ENCODE peak calls at places on chromosomes 6 and 20, in seven cellular contexts. U is fibroblast of pulmonary artery, K is GM12864, L is neural crest cell, Z is HFF-Myc, I is pancreas, W is foreskin keratinocyte. P is an unnamed sample.

GRCh38 chr6:15792842-15793241 is 130.0 kb upstream of the DTNBP1 start:
- DNase-seq in U (no peak), K (no peak), L (no peak), Z (no peak), I (no peak), W (no peak), P (no peak)

GRCh38 chr6:41374618-41375590 is 39.5 kb downstream of the NCR2 start:
- DNase-seq in U (no peak), K (no peak), L (no peak), Z (no peak), I (no peak), W (no peak), P (no peak)

GRCh38 chr6:71294121-71294523 is 5.5 kb downstream of the OGFRL1 start:
- DNase-seq in U (peak; percentile 80), K (no peak), L (no peak), Z (peak; percentile 49), I (no peak), W (no peak), P (peak; percentile 21)

GRCh38 chr6:37696220-37696840 is 1.4 kb downstream of the MDGA1 start:
- DNase-seq in U (peak; percentile 40), K (no peak), L (peak; percentile 18), Z (no peak), I (peak; percentile 36), W (peak; percentile 41), P (no peak)

GRCh38 chr6:122669868-122670267 is 59.7 kb downstream of the PKIB start:
- DNase-seq in U (no peak), K (no peak), L (no peak), Z (no peak), I (no peak), W (peak; percentile 25), P (no peak)

GRCh38 chr6:128738112-128738511 is 144.8 kb upstream of the LAMA2 start:
- DNase-seq in U (no peak), K (no peak), L (no peak), Z (no peak), I (no peak), W (peak; percentile 44), P (no peak)

GRCh38 chr6:17584241-17584803 is 15.8 kb upstream of the FAM8A1 start:
- DNase-seq in U (peak; percentile 89), K (no peak), L (peak; percentile 23), Z (peak; percentile 66), I (no peak), W (peak; percentile 66), P (peak; percentile 77)

GRCh38 chr6:52598123-52598823 is 21.4 kb upstream of the TRAM2 start:
- DNase-seq in U (peak; percentile 83), K (no peak), L (peak; percentile 76), Z (no peak), I (peak; percentile 40), W (peak; percentile 44), P (peak; percentile 52)

GRCh38 chr6:135686784-135687301 is 164.7 kb upstream of the PDE7B start:
- DNase-seq in U (peak; percentile 69), K (no peak), L (no peak), Z (no peak), I (no peak), W (peak; percentile 90), P (no peak)

GRCh38 chr6:33014841-33015634 is 5.6 kb upstream of the HLA-DOA start:
- DNase-seq in U (peak; percentile 92), K (peak; percentile 76), L (peak; percentile 51), Z (peak; percentile 76), I (no peak), W (peak; percentile 48), P (peak; percentile 72)
- TF ChIP-seq CTCF in U (peak; percentile 68), K (peak; percentile 60), L (peak; percentile 82), Z (peak; percentile 38), I (peak; percentile 75), W (peak; percentile 75), P (peak; percentile 62)

GRCh38 chr20:62549499-62550086 is 73.8 kb upstream of the GATA5 start:
- DNase-seq in U (no peak), K (no peak), L (no peak), Z (no peak), I (no peak), W (no peak), P (peak; percentile 6)
- TF ChIP-seq CTCF in U (no peak), K (peak; percentile 23), L (no peak), Z (no peak), I (no peak), W (peak; percentile 17), P (peak; percentile 27)

GRCh38 chr20:62362590-62362940 is 4.5 kb downstream of the LAMA5 start:
- DNase-seq in U (no peak), K (no peak), L (no peak), Z (no peak), I (no peak), W (no peak), P (peak; percentile 21)

GRCh38 chr20:62362991-62363919 is 3.9 kb downstream of the LAMA5 start:
- DNase-seq in U (no peak), K (no peak), L (no peak), Z (no peak), I (peak; percentile 44), W (no peak), P (peak; percentile 42)

GRCh38 chr20:62364911-62365736 is 2.0 kb downstream of the LAMA5 start:
- DNase-seq in U (no peak), K (no peak), L (no peak), Z (no peak), I (peak; percentile 43), W (no peak), P (peak; percentile 66)

GRCh38 chr20:62365814-62366369 is 1.2 kb downstream of the LAMA5 start:
- DNase-seq in U (no peak), K (no peak), L (no peak), Z (no peak), I (peak; percentile 56), W (peak; percentile 86), P (peak; percentile 93)

DNA sequence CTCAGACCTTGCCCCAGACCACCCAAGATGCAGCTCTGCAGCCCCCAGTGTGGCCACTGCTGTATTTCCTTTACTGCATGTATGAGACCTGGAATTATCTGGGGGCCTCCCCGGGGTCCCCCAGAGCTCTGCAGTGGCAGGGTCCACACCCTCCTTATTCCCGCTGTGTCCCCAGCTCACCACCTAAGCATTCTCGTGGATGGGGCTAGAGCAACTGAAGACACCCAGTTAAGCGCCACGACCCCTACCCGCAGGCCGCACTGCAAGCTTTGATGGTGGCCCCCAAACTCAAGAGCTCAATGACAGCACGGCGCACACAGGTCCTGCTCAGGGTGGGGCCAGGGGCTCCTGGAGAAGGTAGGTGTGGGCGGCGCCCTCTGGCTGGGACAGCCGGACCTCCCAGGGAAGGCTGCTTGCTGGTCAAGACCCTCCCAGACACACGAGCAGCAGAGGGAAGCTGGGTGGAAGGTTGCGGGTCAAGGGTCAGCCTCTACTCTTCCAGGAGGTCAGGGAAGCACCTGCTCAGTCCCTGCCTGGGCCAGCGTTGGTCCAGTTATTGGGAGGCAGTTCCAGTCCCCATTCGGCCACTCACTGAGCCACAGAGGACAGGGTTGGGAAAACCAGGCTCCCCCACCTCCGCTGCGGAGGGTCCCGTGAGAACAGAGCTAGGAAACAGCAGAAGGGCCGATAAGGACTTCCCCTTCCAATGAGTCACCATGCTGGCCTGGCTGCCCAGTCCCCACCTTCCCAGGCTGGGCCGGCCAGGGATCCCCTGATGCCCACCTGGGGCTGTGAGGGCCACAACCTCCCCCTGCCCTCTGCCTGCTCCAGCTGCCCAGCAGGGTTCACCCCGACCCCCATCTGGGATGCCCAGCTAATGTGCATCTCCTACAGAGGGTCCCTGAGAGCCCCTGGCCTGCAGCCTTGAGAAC is 2.9 kb downstream of the LAMA5 start:
- DNase-seq in U (peak; percentile 68), K (no peak), L (no peak), Z (no peak), I (peak; percentile 37), W (no peak), P (peak; percentile 36)
- TF ChIP-seq CTCF in U (no peak), K (no peak), L (no peak), Z (no peak), I (no peak), W (no peak), P (no peak)

GRCh38 chr6:33271098-33271607 is 523 bp downstream of the VPS52 start:
- DNase-seq in U (peak; percentile 24), K (no peak), L (no peak), Z (no peak), I (no peak), W (no peak), P (no peak)
- TF ChIP-seq CTCF in U (no peak), K (no peak), L (peak; percentile 35), Z (no peak), I (no peak), W (no peak), P (no peak)

P was measured in MCF 10A.